ENCODE peak calls at places on chromosomes 12 and 14, in ten cellular contexts. One of them, this sample, is unnamed.

GRCh38 chr12:107519906-107520859 is 165.4 kb upstream of the PWP1 start:
- DNase-seq in A549: no peak
- DNase-seq in fibroblast of lung: no peak
- DNase-seq in stimulated activated CD4-positive, alpha-beta T cell treated with anti-CD3 and anti-CD28 coated beads, Interleukin-15, amount 100 ng/mL, for 1 hour: no peak
- DNase-seq in AG08395: no peak
- DNase-seq in dermis microvascular lymphatic vessel endothelial cell: no peak
- DNase-seq in hippocampal formation: no peak
- DNase-seq in M059J: no peak
- DNase-seq in lower leg skin: no peak
- DNase-seq in activated CD4-positive, CD25-positive, alpha-beta regulatory T cell: no peak
- DNase-seq in this sample: no peak

GRCh38 chr12:76026643-76027063 is 4.9 kb downstream of the PHLDA1 start:
- DNase-seq in AG08395: no peak
- DNase-seq in hippocampal formation: no peak
- DNase-seq in lower leg skin: no peak
- DNase-seq in M059J: peak
- DNase-seq in fibroblast of lung: peak
- DNase-seq in dermis microvascular lymphatic vessel endothelial cell: peak
- DNase-seq in stimulated activated CD4-positive, alpha-beta T cell treated with anti-CD3 and anti-CD28 coated beads, Interleukin-15, amount 100 ng/mL, for 1 hour: no peak
- DNase-seq in A549: peak
- DNase-seq in activated CD4-positive, CD25-positive, alpha-beta regulatory T cell: no peak
- DNase-seq in this sample: no peak

GRCh38 chr12:32098112-32098511 is 8.5 kb upstream of the BICD1 start:
- DNase-seq in hippocampal formation: no peak
- DNase-seq in stimulated activated CD4-positive, alpha-beta T cell treated with anti-CD3 and anti-CD28 coated beads, Interleukin-15, amount 100 ng/mL, for 1 hour: no peak
- DNase-seq in A549: no peak
- DNase-seq in fibroblast of lung: no peak
- DNase-seq in AG08395: no peak
- DNase-seq in activated CD4-positive, CD25-positive, alpha-beta regulatory T cell: no peak
- DNase-seq in dermis microvascular lymphatic vessel endothelial cell: peak
- DNase-seq in lower leg skin: no peak
- DNase-seq in M059J: no peak
- DNase-seq in this sample: no peak

GRCh38 chr14:94559638-94560290 is 1.5 kb upstream of the SERPINA4 start:
- DNase-seq in lower leg skin: no peak
- DNase-seq in A549: no peak
- DNase-seq in fibroblast of lung: no peak
- DNase-seq in activated CD4-positive, CD25-positive, alpha-beta regulatory T cell: no peak
- DNase-seq in hippocampal formation: no peak
- DNase-seq in AG08395: no peak
- DNase-seq in dermis microvascular lymphatic vessel endothelial cell: no peak
- DNase-seq in M059J: no peak
- DNase-seq in stimulated activated CD4-positive, alpha-beta T cell treated with anti-CD3 and anti-CD28 coated beads, Interleukin-15, amount 100 ng/mL, for 1 hour: no peak
- DNase-seq in this sample: no peak

GRCh38 chr14:26527095-26527494 is 70.7 kb downstream of the NOVA1 start:
- DNase-seq in dermis microvascular lymphatic vessel endothelial cell: no peak
- DNase-seq in M059J: no peak
- DNase-seq in stimulated activated CD4-positive, alpha-beta T cell treated with anti-CD3 and anti-CD28 coated beads, Interleukin-15, amount 100 ng/mL, for 1 hour: no peak
- DNase-seq in A549: peak
- DNase-seq in AG08395: peak
- DNase-seq in hippocampal formation: no peak
- DNase-seq in activated CD4-positive, CD25-positive, alpha-beta regulatory T cell: no peak
- DNase-seq in lower leg skin: no peak
- DNase-seq in fibroblast of lung: no peak
- DNase-seq in this sample: no peak

GRCh38 chr12:109648446-109648980 is 65.1 kb upstream of the FAM222A start:
- DNase-seq in hippocampal formation: no peak
- DNase-seq in A549: no peak
- DNase-seq in AG08395: no peak
- DNase-seq in lower leg skin: no peak
- DNase-seq in fibroblast of lung: no peak
- DNase-seq in stimulated activated CD4-positive, alpha-beta T cell treated with anti-CD3 and anti-CD28 coated beads, Interleukin-15, amount 100 ng/mL, for 1 hour: no peak
- DNase-seq in M059J: no peak
- DNase-seq in activated CD4-positive, CD25-positive, alpha-beta regulatory T cell: no peak
- DNase-seq in dermis microvascular lymphatic vessel endothelial cell: no peak
- DNase-seq in this sample: no peak

GRCh38 chr12:132717531-132718387 is 7.1 kb downstream of the PGAM5 start:
- DNase-seq in M059J: no peak
- DNase-seq in lower leg skin: no peak
- DNase-seq in fibroblast of lung: no peak
- DNase-seq in A549: peak
- DNase-seq in activated CD4-positive, CD25-positive, alpha-beta regulatory T cell: no peak
- DNase-seq in stimulated activated CD4-positive, alpha-beta T cell treated with anti-CD3 and anti-CD28 coated beads, Interleukin-15, amount 100 ng/mL, for 1 hour: no peak
- DNase-seq in dermis microvascular lymphatic vessel endothelial cell: no peak
- DNase-seq in hippocampal formation: no peak
- DNase-seq in AG08395: no peak
- DNase-seq in this sample: no peak

GRCh38 chr12:41365653-41366131 is 177.6 kb downstream of the PDZRN4 start:
- DNase-seq in dermis microvascular lymphatic vessel endothelial cell: no peak
- DNase-seq in AG08395: no peak
- DNase-seq in stimulated activated CD4-positive, alpha-beta T cell treated with anti-CD3 and anti-CD28 coated beads, Interleukin-15, amount 100 ng/mL, for 1 hour: no peak
- DNase-seq in hippocampal formation: no peak
- DNase-seq in M059J: no peak
- DNase-seq in fibroblast of lung: no peak
- DNase-seq in activated CD4-positive, CD25-positive, alpha-beta regulatory T cell: no peak
- DNase-seq in lower leg skin: no peak
- DNase-seq in A549: no peak
- DNase-seq in this sample: no peak

GRCh38 chr14:104801284-104802119 is 601 bp downstream of the ZBTB42 start:
- DNase-seq in M059J: no peak
- DNase-seq in fibroblast of lung: no peak
- DNase-seq in activated CD4-positive, CD25-positive, alpha-beta regulatory T cell: no peak
- DNase-seq in hippocampal formation: no peak
- DNase-seq in stimulated activated CD4-positive, alpha-beta T cell treated with anti-CD3 and anti-CD28 coated beads, Interleukin-15, amount 100 ng/mL, for 1 hour: no peak
- DNase-seq in lower leg skin: no peak
- DNase-seq in dermis microvascular lymphatic vessel endothelial cell: no peak
- DNase-seq in AG08395: no peak
- DNase-seq in A549: no peak
- DNase-seq in this sample: no peak

GRCh38 chr12:49959570-49960473 is 1.9 kb upstream of the AQP5 start:
- DNase-seq in hippocampal formation: no peak
- DNase-seq in AG08395: no peak
- DNase-seq in M059J: peak
- DNase-seq in A549: peak
- DNase-seq in activated CD4-positive, CD25-positive, alpha-beta regulatory T cell: no peak
- DNase-seq in stimulated activated CD4-positive, alpha-beta T cell treated with anti-CD3 and anti-CD28 coated beads, Interleukin-15, amount 100 ng/mL, for 1 hour: no peak
- DNase-seq in fibroblast of lung: no peak
- DNase-seq in lower leg skin: no peak
- DNase-seq in dermis microvascular lymphatic vessel endothelial cell: no peak
- DNase-seq in this sample: peak

GRCh38 chr14:73662439-73663056 is 17.8 kb downstream of the DNAL1 start:
- DNase-seq in stimulated activated CD4-positive, alpha-beta T cell treated with anti-CD3 and anti-CD28 coated beads, Interleukin-15, amount 100 ng/mL, for 1 hour: no peak
- DNase-seq in fibroblast of lung: peak
- DNase-seq in M059J: peak
- DNase-seq in hippocampal formation: no peak
- DNase-seq in dermis microvascular lymphatic vessel endothelial cell: no peak
- DNase-seq in activated CD4-positive, CD25-positive, alpha-beta regulatory T cell: no peak
- DNase-seq in AG08395: peak
- DNase-seq in A549: peak
- DNase-seq in lower leg skin: peak
- DNase-seq in this sample: no peak

GRCh38 chr12:17015501-17015900 is 409.5 kb upstream of the LMO3 start:
- DNase-seq in activated CD4-positive, CD25-positive, alpha-beta regulatory T cell: no peak
- DNase-seq in fibroblast of lung: no peak
- DNase-seq in lower leg skin: no peak
- DNase-seq in M059J: no peak
- DNase-seq in dermis microvascular lymphatic vessel endothelial cell: no peak
- DNase-seq in A549: no peak
- DNase-seq in stimulated activated CD4-positive, alpha-beta T cell treated with anti-CD3 and anti-CD28 coated beads, Interleukin-15, amount 100 ng/mL, for 1 hour: no peak
- DNase-seq in AG08395: no peak
- DNase-seq in hippocampal formation: no peak
- DNase-seq in this sample: no peak

GRCh38 chr12:60269611-60270269 is 673.9 kb downstream of the SLC16A7 start:
- DNase-seq in activated CD4-positive, CD25-positive, alpha-beta regulatory T cell: no peak
- DNase-seq in stimulated activated CD4-positive, alpha-beta T cell treated with anti-CD3 and anti-CD28 coated beads, Interleukin-15, amount 100 ng/mL, for 1 hour: no peak
- DNase-seq in fibroblast of lung: no peak
- DNase-seq in AG08395: no peak
- DNase-seq in hippocampal formation: no peak
- DNase-seq in dermis microvascular lymphatic vessel endothelial cell: no peak
- DNase-seq in lower leg skin: no peak
- DNase-seq in M059J: no peak
- DNase-seq in A549: no peak
- DNase-seq in this sample: no peak

GRCh38 chr12:11885261-11886038 is 185.3 kb upstream of the BCL2L14 start:
- DNase-seq in fibroblast of lung: peak
- DNase-seq in A549: peak
- DNase-seq in AG08395: peak
- DNase-seq in dermis microvascular lymphatic vessel endothelial cell: peak
- DNase-seq in lower leg skin: no peak
- DNase-seq in activated CD4-positive, CD25-positive, alpha-beta regulatory T cell: no peak
- DNase-seq in hippocampal formation: no peak
- DNase-seq in stimulated activated CD4-positive, alpha-beta T cell treated with anti-CD3 and anti-CD28 coated beads, Interleukin-15, amount 100 ng/mL, for 1 hour: no peak
- DNase-seq in M059J: peak
- DNase-seq in this sample: no peak

GRCh38 chr14:102492523-102492910 is 17.1 kb downstream of the ANKRD9 start:
- DNase-seq in AG08395: no peak
- DNase-seq in hippocampal formation: no peak
- DNase-seq in lower leg skin: no peak
- DNase-seq in M059J: no peak
- DNase-seq in activated CD4-positive, CD25-positive, alpha-beta regulatory T cell: no peak
- DNase-seq in A549: no peak
- DNase-seq in fibroblast of lung: no peak
- DNase-seq in dermis microvascular lymphatic vessel endothelial cell: no peak
- DNase-seq in stimulated activated CD4-positive, alpha-beta T cell treated with anti-CD3 and anti-CD28 coated beads, Interleukin-15, amount 100 ng/mL, for 1 hour: no peak
- DNase-seq in this sample: no peak

GRCh38 chr12:62840311-62840710 is 94.6 kb downstream of the PPM1H start:
- DNase-seq in fibroblast of lung: no peak
- DNase-seq in stimulated activated CD4-positive, alpha-beta T cell treated with anti-CD3 and anti-CD28 coated beads, Interleukin-15, amount 100 ng/mL, for 1 hour: no peak
- DNase-seq in dermis microvascular lymphatic vessel endothelial cell: no peak
- DNase-seq in lower leg skin: no peak
- DNase-seq in activated CD4-positive, CD25-positive, alpha-beta regulatory T cell: no peak
- DNase-seq in AG08395: no peak
- DNase-seq in M059J: no peak
- DNase-seq in hippocampal formation: no peak
- DNase-seq in A549: peak
- DNase-seq in this sample: no peak

GRCh38 chr14:101474563-101475467 is 86.5 kb upstream of the DIO3 start:
- DNase-seq in AG08395: no peak
- DNase-seq in fibroblast of lung: peak
- DNase-seq in hippocampal formation: no peak
- DNase-seq in A549: no peak
- DNase-seq in lower leg skin: no peak
- DNase-seq in stimulated activated CD4-positive, alpha-beta T cell treated with anti-CD3 and anti-CD28 coated beads, Interleukin-15, amount 100 ng/mL, for 1 hour: no peak
- DNase-seq in M059J: no peak
- DNase-seq in dermis microvascular lymphatic vessel endothelial cell: no peak
- DNase-seq in activated CD4-positive, CD25-positive, alpha-beta regulatory T cell: no peak
- DNase-seq in this sample: no peak

GRCh38 chr12:30358113-30358512 is 337.6 kb downstream of the IPO8 start:
- DNase-seq in AG08395: no peak
- DNase-seq in dermis microvascular lymphatic vessel endothelial cell: no peak
- DNase-seq in M059J: no peak
- DNase-seq in A549: no peak
- DNase-seq in stimulated activated CD4-positive, alpha-beta T cell treated with anti-CD3 and anti-CD28 coated beads, Interleukin-15, amount 100 ng/mL, for 1 hour: no peak
- DNase-seq in lower leg skin: no peak
- DNase-seq in fibroblast of lung: no peak
- DNase-seq in activated CD4-positive, CD25-positive, alpha-beta regulatory T cell: no peak
- DNase-seq in hippocampal formation: no peak
- DNase-seq in this sample: no peak

GRCh38 chr12:69298947-69299346 is 49.2 kb upstream of the LYZ start:
- DNase-seq in stimulated activated CD4-positive, alpha-beta T cell treated with anti-CD3 and anti-CD28 coated beads, Interleukin-15, amount 100 ng/mL, for 1 hour: no peak
- DNase-seq in AG08395: no peak
- DNase-seq in dermis microvascular lymphatic vessel endothelial cell: no peak
- DNase-seq in hippocampal formation: no peak
- DNase-seq in fibroblast of lung: no peak
- DNase-seq in A549: no peak
- DNase-seq in lower leg skin: no peak
- DNase-seq in activated CD4-positive, CD25-positive, alpha-beta regulatory T cell: no peak
- DNase-seq in M059J: no peak
- DNase-seq in this sample: no peak

GRCh38 chr12:39581592-39581991 is 38.0 kb downstream of the ABCD2 start:
- DNase-seq in hippocampal formation: no peak
- DNase-seq in dermis microvascular lymphatic vessel endothelial cell: peak
- DNase-seq in A549: peak
- DNase-seq in AG08395: no peak
- DNase-seq in stimulated activated CD4-positive, alpha-beta T cell treated with anti-CD3 and anti-CD28 coated beads, Interleukin-15, amount 100 ng/mL, for 1 hour: no peak
- DNase-seq in activated CD4-positive, CD25-positive, alpha-beta regulatory T cell: no peak
- DNase-seq in lower leg skin: no peak
- DNase-seq in fibroblast of lung: peak
- DNase-seq in M059J: peak
- DNase-seq in this sample: no peak

GRCh38 chr14:104882325-104882973 is 17.4 kb downstream of the CEP170B start:
- DNase-seq in M059J: peak
- DNase-seq in hippocampal formation: no peak
- DNase-seq in A549: peak
- DNase-seq in dermis microvascular lymphatic vessel endothelial cell: no peak
- DNase-seq in fibroblast of lung: no peak
- DNase-seq in AG08395: no peak
- DNase-seq in lower leg skin: no peak
- DNase-seq in activated CD4-positive, CD25-positive, alpha-beta regulatory T cell: no peak
- DNase-seq in stimulated activated CD4-positive, alpha-beta T cell treated with anti-CD3 and anti-CD28 coated beads, Interleukin-15, amount 100 ng/mL, for 1 hour: no peak
- DNase-seq in this sample: no peak

GRCh38 chr12:129871991-129872969 is 31.5 kb downstream of the TMEM132D start:
- DNase-seq in stimulated activated CD4-positive, alpha-beta T cell treated with anti-CD3 and anti-CD28 coated beads, Interleukin-15, amount 100 ng/mL, for 1 hour: no peak
- DNase-seq in activated CD4-positive, CD25-positive, alpha-beta regulatory T cell: no peak
- DNase-seq in fibroblast of lung: no peak
- DNase-seq in lower leg skin: no peak
- DNase-seq in hippocampal formation: no peak
- DNase-seq in dermis microvascular lymphatic vessel endothelial cell: no peak
- DNase-seq in A549: no peak
- DNase-seq in M059J: no peak
- DNase-seq in AG08395: no peak
- DNase-seq in this sample: no peak

GRCh38 chr12:7588703-7589329 is 76.9 kb downstream of the APOBEC1 start:
- DNase-seq in A549: peak
- DNase-seq in lower leg skin: peak
- DNase-seq in AG08395: peak
- DNase-seq in M059J: peak
- DNase-seq in activated CD4-positive, CD25-positive, alpha-beta regulatory T cell: no peak
- DNase-seq in fibroblast of lung: peak
- DNase-seq in dermis microvascular lymphatic vessel endothelial cell: peak
- DNase-seq in hippocampal formation: no peak
- DNase-seq in stimulated activated CD4-positive, alpha-beta T cell treated with anti-CD3 and anti-CD28 coated beads, Interleukin-15, amount 100 ng/mL, for 1 hour: no peak
- DNase-seq in this sample: peak

GRCh38 chr14:29810657-29811056 is 117.0 kb downstream of the PRKD1 start:
- DNase-seq in stimulated activated CD4-positive, alpha-beta T cell treated with anti-CD3 and anti-CD28 coated beads, Interleukin-15, amount 100 ng/mL, for 1 hour: no peak
- DNase-seq in activated CD4-positive, CD25-positive, alpha-beta regulatory T cell: no peak
- DNase-seq in fibroblast of lung: peak
- DNase-seq in lower leg skin: no peak
- DNase-seq in dermis microvascular lymphatic vessel endothelial cell: peak
- DNase-seq in A549: no peak
- DNase-seq in M059J: peak
- DNase-seq in AG08395: peak
- DNase-seq in hippocampal formation: no peak
- DNase-seq in this sample: no peak

GRCh38 chr14:61940669-61941420 is 178.6 kb downstream of the SNAPC1 start:
- DNase-seq in hippocampal formation: no peak
- DNase-seq in stimulated activated CD4-positive, alpha-beta T cell treated with anti-CD3 and anti-CD28 coated beads, Interleukin-15, amount 100 ng/mL, for 1 hour: no peak
- DNase-seq in fibroblast of lung: no peak
- DNase-seq in activated CD4-positive, CD25-positive, alpha-beta regulatory T cell: no peak
- DNase-seq in lower leg skin: no peak
- DNase-seq in A549: no peak
- DNase-seq in AG08395: no peak
- DNase-seq in M059J: peak
- DNase-seq in dermis microvascular lymphatic vessel endothelial cell: no peak
- DNase-seq in this sample: no peak

This sample was measured in GM20000.